ENCODE peak calls at places on chromosomes 11 and 22, in six cellular contexts. One of them, this sample, is unnamed.

GRCh38 chr11:72609045-72609444 is 65.2 kb downstream of the PDE2A start:
- DNase-seq in stomach: no peak
- DNase-seq in ascending aorta: no peak
- DNase-seq in H1: no peak
- DNase-seq in mammary epithelial cell: no peak
- DNase-seq in esophagus squamous epithelium: no peak
- DNase-seq in this sample: no peak

GRCh38 chr22:43152355-43153071 is 1.2 kb downstream of the TSPO start:
- DNase-seq in stomach: peak
- DNase-seq in ascending aorta: peak
- DNase-seq in H1: peak
- DNase-seq in mammary epithelial cell: peak
- DNase-seq in esophagus squamous epithelium: peak
- DNase-seq in this sample: no peak

GRCh38 chr11:122920579-122920978 is 38.0 kb downstream of the JHY start:
- DNase-seq in stomach: no peak
- DNase-seq in ascending aorta: no peak
- DNase-seq in H1: no peak
- DNase-seq in mammary epithelial cell: no peak
- DNase-seq in esophagus squamous epithelium: no peak
- DNase-seq in this sample: no peak

GRCh38 chr11:60118333-60118732 is 29.9 kb downstream of the MS4A2 start:
- DNase-seq in stomach: no peak
- DNase-seq in ascending aorta: no peak
- DNase-seq in H1: no peak
- DNase-seq in mammary epithelial cell: peak
- DNase-seq in esophagus squamous epithelium: no peak
- DNase-seq in this sample: no peak

GRCh38 chr11:33753304-33753703 is 17.1 kb upstream of the CD59 start:
- DNase-seq in stomach: no peak
- DNase-seq in ascending aorta: no peak
- DNase-seq in H1: no peak
- DNase-seq in mammary epithelial cell: peak
- DNase-seq in esophagus squamous epithelium: no peak
- DNase-seq in this sample: no peak

GRCh38 chr11:69515271-69516245 is 34.1 kb downstream of the LINC01488 start:
- DNase-seq in stomach: no peak
- DNase-seq in ascending aorta: no peak
- DNase-seq in H1: no peak
- DNase-seq in mammary epithelial cell: no peak
- DNase-seq in esophagus squamous epithelium: no peak
- DNase-seq in this sample: no peak

GRCh38 chr11:113176561-113176960 is 137.8 kb upstream of the TTC12 start:
- DNase-seq in stomach: no peak
- DNase-seq in ascending aorta: no peak
- DNase-seq in H1: no peak
- DNase-seq in mammary epithelial cell: no peak
- DNase-seq in esophagus squamous epithelium: no peak
- DNase-seq in this sample: no peak

GRCh38 chr22:46933040-46933439 is 170.6 kb downstream of the TBC1D22A start:
- DNase-seq in stomach: no peak
- DNase-seq in ascending aorta: no peak
- DNase-seq in H1: no peak
- DNase-seq in mammary epithelial cell: no peak
- DNase-seq in esophagus squamous epithelium: no peak
- DNase-seq in this sample: no peak

GRCh38 chr11:41578421-41579047 is 119.1 kb upstream of the LRRC4C start:
- DNase-seq in stomach: no peak
- DNase-seq in ascending aorta: no peak
- DNase-seq in H1: no peak
- DNase-seq in mammary epithelial cell: peak
- DNase-seq in esophagus squamous epithelium: no peak
- DNase-seq in this sample: no peak

GRCh38 chr11:128527046-128527445 is 60.3 kb downstream of the ETS1 start:
- DNase-seq in stomach: no peak
- DNase-seq in ascending aorta: no peak
- DNase-seq in H1: no peak
- DNase-seq in mammary epithelial cell: no peak
- DNase-seq in esophagus squamous epithelium: no peak
- DNase-seq in this sample: no peak

GRCh38 chr11:47330002-47330911 is 22.2 kb downstream of the MYBPC3 start:
- DNase-seq in stomach: peak
- DNase-seq in ascending aorta: no peak
- DNase-seq in H1: no peak
- DNase-seq in mammary epithelial cell: no peak
- DNase-seq in esophagus squamous epithelium: no peak
- DNase-seq in this sample: no peak

GRCh38 chr11:1545432-1545831 is 26.6 kb downstream of the DUSP8 start:
- DNase-seq in stomach: no peak
- DNase-seq in ascending aorta: no peak
- DNase-seq in H1: no peak
- DNase-seq in mammary epithelial cell: no peak
- DNase-seq in esophagus squamous epithelium: no peak
- DNase-seq in this sample: no peak

GRCh38 chr11:8063319-8063718 is 17.7 kb upstream of the TUB start:
- DNase-seq in stomach: peak
- DNase-seq in ascending aorta: no peak
- DNase-seq in H1: no peak
- DNase-seq in mammary epithelial cell: no peak
- DNase-seq in esophagus squamous epithelium: no peak
- DNase-seq in this sample: no peak

GRCh38 chr11:130071211-130071712 is 1.6 kb downstream of the APLP2 start:
- DNase-seq in stomach: no peak
- DNase-seq in ascending aorta: no peak
- DNase-seq in H1: no peak
- DNase-seq in mammary epithelial cell: peak
- DNase-seq in esophagus squamous epithelium: no peak
- DNase-seq in this sample: no peak

GRCh38 chr11:22163394-22163797 is 29.5 kb upstream of the ANO5 start:
- DNase-seq in stomach: no peak
- DNase-seq in ascending aorta: no peak
- DNase-seq in H1: no peak
- DNase-seq in mammary epithelial cell: peak
- DNase-seq in esophagus squamous epithelium: no peak
- DNase-seq in this sample: no peak

GRCh38 chr11:126335463-126335760 is 20.1 kb upstream of the ST3GAL4 start:
- DNase-seq in stomach: no peak
- DNase-seq in ascending aorta: no peak
- DNase-seq in H1: no peak
- DNase-seq in mammary epithelial cell: no peak
- DNase-seq in esophagus squamous epithelium: no peak
- DNase-seq in this sample: no peak

GRCh38 chr11:43825217-43825816 is 55.3 kb upstream of the ALKBH3 start:
- DNase-seq in stomach: no peak
- DNase-seq in ascending aorta: no peak
- DNase-seq in H1: no peak
- DNase-seq in mammary epithelial cell: peak
- DNase-seq in esophagus squamous epithelium: no peak
- DNase-seq in this sample: no peak

GRCh38 chr11:32312865-32313403 is 122.4 kb downstream of the WT1 start:
- DNase-seq in stomach: no peak
- DNase-seq in ascending aorta: no peak
- DNase-seq in H1: peak
- DNase-seq in mammary epithelial cell: peak
- DNase-seq in esophagus squamous epithelium: no peak
- DNase-seq in this sample: no peak

GRCh38 chr11:69915501-69916250 is 96.5 kb upstream of the FGF3 start:
- DNase-seq in stomach: peak
- DNase-seq in ascending aorta: peak
- DNase-seq in H1: peak
- DNase-seq in mammary epithelial cell: peak
- DNase-seq in esophagus squamous epithelium: no peak
- DNase-seq in this sample: peak

GRCh38 chr11:112694813-112695212 is 266.4 kb upstream of the NCAM1 start:
- DNase-seq in stomach: no peak
- DNase-seq in ascending aorta: no peak
- DNase-seq in H1: no peak
- DNase-seq in mammary epithelial cell: peak
- DNase-seq in esophagus squamous epithelium: no peak
- DNase-seq in this sample: no peak

GRCh38 chr22:39682994-39683393 is 112.4 kb downstream of the CACNA1I start:
- DNase-seq in stomach: no peak
- DNase-seq in ascending aorta: no peak
- DNase-seq in H1: no peak
- DNase-seq in mammary epithelial cell: no peak
- DNase-seq in esophagus squamous epithelium: no peak
- DNase-seq in this sample: no peak

GRCh38 chr22:21961886-21962654 is 9.4 kb upstream of the PPM1F start:
- DNase-seq in stomach: peak
- DNase-seq in ascending aorta: no peak
- DNase-seq in H1: no peak
- DNase-seq in mammary epithelial cell: peak
- DNase-seq in esophagus squamous epithelium: no peak
- DNase-seq in this sample: no peak

GRCh38 chr11:88410056-88410455 is 72.5 kb upstream of the CTSC start:
- DNase-seq in stomach: no peak
- DNase-seq in ascending aorta: no peak
- DNase-seq in H1: no peak
- DNase-seq in mammary epithelial cell: peak
- DNase-seq in esophagus squamous epithelium: no peak
- DNase-seq in this sample: no peak

GRCh38 chr11:64814712-64815187 is 4.4 kb upstream of the MEN1 start:
- DNase-seq in stomach: no peak
- DNase-seq in ascending aorta: no peak
- DNase-seq in H1: no peak
- DNase-seq in mammary epithelial cell: no peak
- DNase-seq in esophagus squamous epithelium: no peak
- DNase-seq in this sample: no peak

GRCh38 chr11:115469361-115469760 is 34.9 kb downstream of the CADM1 start:
- DNase-seq in stomach: no peak
- DNase-seq in ascending aorta: no peak
- DNase-seq in H1: no peak
- DNase-seq in mammary epithelial cell: no peak
- DNase-seq in esophagus squamous epithelium: no peak
- DNase-seq in this sample: no peak

GRCh38 chr11:17846852-17847453 is 112.4 kb downstream of the KCNC1 start:
- DNase-seq in stomach: no peak
- DNase-seq in ascending aorta: no peak
- DNase-seq in H1: no peak
- DNase-seq in mammary epithelial cell: peak
- DNase-seq in esophagus squamous epithelium: no peak
- DNase-seq in this sample: no peak
- TF ChIP-seq CTCF in stomach: no peak
- TF ChIP-seq CTCF in ascending aorta: no peak
- TF ChIP-seq CTCF in H1: no peak
- TF ChIP-seq CTCF in mammary epithelial cell: peak
- TF ChIP-seq CTCF in esophagus squamous epithelium: no peak
- TF ChIP-seq CTCF in this sample: peak

DNA sequence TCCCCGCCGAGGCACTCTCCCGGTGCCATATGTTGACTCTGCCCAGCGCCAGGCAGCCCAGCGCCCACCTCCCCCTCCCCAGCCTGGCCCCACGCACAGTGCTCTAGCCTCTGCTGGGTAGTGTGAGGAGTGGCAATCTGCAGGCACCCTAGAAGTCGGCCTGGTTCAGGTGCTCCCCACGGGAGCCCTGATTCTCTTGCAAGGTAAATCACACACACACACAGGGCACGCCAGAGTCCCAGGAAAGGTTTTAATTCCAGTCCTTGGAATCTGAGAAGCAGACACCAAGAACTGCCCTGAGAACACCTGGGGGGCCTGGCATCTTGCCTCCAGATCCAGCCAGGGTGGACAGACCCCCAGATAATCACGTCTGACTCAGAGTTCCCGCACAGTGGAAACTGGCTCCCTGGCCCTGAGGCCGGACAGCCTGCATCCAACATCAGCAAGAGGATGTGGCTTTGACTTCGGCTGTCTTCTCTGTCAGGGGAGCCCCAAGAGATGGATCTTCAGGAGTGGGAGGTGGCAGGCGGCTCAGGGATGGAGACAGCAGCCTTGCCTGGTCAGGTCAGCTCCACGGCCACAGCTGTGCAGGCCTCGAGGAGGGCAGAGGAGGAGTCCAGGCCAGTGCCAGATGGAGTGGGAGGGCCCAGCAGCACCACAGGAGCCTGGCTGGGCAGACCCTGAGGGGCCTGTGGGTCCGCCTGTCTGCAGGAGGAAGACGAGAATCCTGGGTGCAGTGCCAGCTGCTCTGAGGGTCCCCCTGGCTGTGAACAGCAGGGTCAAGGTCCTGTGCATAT is 1.1 kb upstream of the RIN1 start:
- DNase-seq in stomach: no peak
- DNase-seq in ascending aorta: no peak
- DNase-seq in H1: peak
- DNase-seq in mammary epithelial cell: no peak
- DNase-seq in esophagus squamous epithelium: no peak
- DNase-seq in this sample: no peak
- TF ChIP-seq CTCF in stomach: no peak
- TF ChIP-seq CTCF in ascending aorta: no peak
- TF ChIP-seq CTCF in H1: no peak
- TF ChIP-seq CTCF in mammary epithelial cell: no peak
- TF ChIP-seq CTCF in esophagus squamous epithelium: no peak
- TF ChIP-seq CTCF in this sample: no peak

DNA sequence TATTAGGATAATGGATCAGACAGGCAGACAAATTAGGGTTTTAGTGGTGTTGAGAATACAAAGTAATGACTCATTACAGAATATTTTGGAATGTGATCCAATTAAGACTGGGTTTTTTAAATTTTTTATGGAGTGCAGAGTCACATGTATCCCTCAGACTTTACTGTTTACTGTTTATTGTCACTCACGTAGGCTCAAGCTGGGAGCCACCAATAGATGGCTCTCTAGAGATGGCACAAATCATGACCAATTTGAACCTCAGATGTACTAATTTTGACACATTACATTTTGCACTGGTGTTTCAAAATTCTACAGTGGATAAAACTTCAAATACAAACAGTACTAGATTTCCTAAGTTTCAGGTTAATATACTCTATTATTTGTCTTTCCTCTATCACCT is 53.6 kb upstream of the ANO3 start:
- DNase-seq in stomach: no peak
- DNase-seq in ascending aorta: no peak
- DNase-seq in H1: no peak
- DNase-seq in mammary epithelial cell: no peak
- DNase-seq in esophagus squamous epithelium: no peak
- DNase-seq in this sample: no peak
- TF ChIP-seq CTCF in stomach: no peak
- TF ChIP-seq CTCF in ascending aorta: no peak
- TF ChIP-seq CTCF in H1: no peak
- TF ChIP-seq CTCF in mammary epithelial cell: no peak
- TF ChIP-seq CTCF in esophagus squamous epithelium: no peak
- TF ChIP-seq CTCF in this sample: no peak

DNA sequence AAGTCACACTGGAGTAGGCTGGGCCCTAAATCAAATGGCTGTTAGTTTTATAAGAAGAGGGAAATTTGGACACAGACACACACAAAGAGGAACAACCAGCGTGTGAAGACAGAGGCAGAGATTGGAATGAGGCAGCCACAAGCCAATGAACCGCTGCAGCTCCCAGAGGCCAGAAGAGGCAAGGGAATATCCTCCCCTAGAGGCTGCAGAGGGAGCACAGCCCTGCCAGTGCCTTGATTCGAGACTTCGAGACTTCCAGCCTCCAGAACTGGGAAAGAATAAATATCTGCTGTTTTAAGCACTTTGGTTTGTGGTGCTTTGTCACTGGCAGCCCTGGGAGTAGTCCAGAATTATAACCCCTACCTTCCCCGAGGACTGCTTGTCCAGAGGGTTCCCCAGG is 484.4 kb downstream of the MN1 start:
- DNase-seq in stomach: no peak
- DNase-seq in ascending aorta: no peak
- DNase-seq in H1: no peak
- DNase-seq in mammary epithelial cell: no peak
- DNase-seq in esophagus squamous epithelium: no peak
- DNase-seq in this sample: no peak
- TF ChIP-seq CTCF in stomach: no peak
- TF ChIP-seq CTCF in ascending aorta: no peak
- TF ChIP-seq CTCF in H1: peak
- TF ChIP-seq CTCF in mammary epithelial cell: no peak
- TF ChIP-seq CTCF in esophagus squamous epithelium: no peak
- TF ChIP-seq CTCF in this sample: no peak

This sample was measured in progenitor cell of endocrine pancreas.